ENCODE peak calls at places on chromosomes 11 and 22, in four cellular contexts. F is thoracic aorta, R is colonic mucosa, S is HCT116. L is an unnamed sample.

GRCh38 chr11:99275521-99275920 is 254.8 kb downstream of the CNTN5 start:
- DNase-seq in F (no peak), S (no peak), R (no peak), L (no peak)

GRCh38 chr11:132045116-132045515 is 674.7 kb downstream of the NTM start:
- DNase-seq in R (no peak), F (no peak), S (no peak), L (no peak)

GRCh38 chr11:103525069-103525468 is 415.8 kb downstream of the DYNC2H1 start:
- DNase-seq in R (no peak), S (no peak), F (no peak), L (peak; percentile 90)

GRCh38 chr11:84817998-84818397 is 809.1 kb downstream of the DLG2 start:
- DNase-seq in F (no peak), R (no peak), S (no peak), L (peak; percentile 93)

GRCh38 chr11:12214751-12215150 is 104.4 kb downstream of the MICAL2 start:
- DNase-seq in R (no peak), F (no peak), S (no peak), L (no peak)

GRCh38 chr11:31640611-31641010 is 131.0 kb downstream of the ELP4 start:
- DNase-seq in R (no peak), S (no peak), F (no peak), L (no peak)

GRCh38 chr11:132099692-132100091 is 729.3 kb downstream of the NTM start:
- DNase-seq in F (no peak), R (no peak), S (no peak), L (no peak)

GRCh38 chr11:9697766-9698165 is 33.9 kb downstream of the SWAP70 start:
- DNase-seq in R (no peak), F (no peak), S (no peak), L (no peak)

GRCh38 chr11:130131957-130132850 is 27.4 kb upstream of the ST14 start:
- DNase-seq in S (peak; percentile 53), R (peak; percentile 63), F (no peak), L (peak; percentile 70)

GRCh38 chr22:29117799-29118477 is 45.1 kb downstream of the KREMEN1 start:
- DNase-seq in F (no peak), R (no peak), S (no peak), L (peak; percentile 76)

GRCh38 chr22:20436309-20437252 is 1.0 kb downstream of the SCARF2 start:
- DNase-seq in F (no peak), S (no peak), R (no peak), L (no peak)

GRCh38 chr22:32203181-32204105 is 1.4 kb downstream of the RFPL2 start:
- DNase-seq in S (no peak), R (no peak), F (no peak), L (no peak)

GRCh38 chr22:46737105-46737975 is 712 bp downstream of the CERK start:
- DNase-seq in R (no peak), S (no peak), F (no peak), L (no peak)

GRCh38 chr22:30861131-30861530 is 107.4 kb downstream of the MORC2 start:
- DNase-seq in S (no peak), F (no peak), R (no peak), L (no peak)

GRCh38 chr22:30859714-30860095 is 108.9 kb downstream of the MORC2 start:
- DNase-seq in R (no peak), F (no peak), S (no peak), L (no peak)

GRCh38 chr22:30861688-30862552 is 106.7 kb downstream of the MORC2 start:
- DNase-seq in S (no peak), R (no peak), F (no peak), L (no peak)

GRCh38 chr22:30858976-30859713 is 109.4 kb downstream of the MORC2 start:
- DNase-seq in R (no peak), F (no peak), S (no peak), L (no peak)

DNA sequence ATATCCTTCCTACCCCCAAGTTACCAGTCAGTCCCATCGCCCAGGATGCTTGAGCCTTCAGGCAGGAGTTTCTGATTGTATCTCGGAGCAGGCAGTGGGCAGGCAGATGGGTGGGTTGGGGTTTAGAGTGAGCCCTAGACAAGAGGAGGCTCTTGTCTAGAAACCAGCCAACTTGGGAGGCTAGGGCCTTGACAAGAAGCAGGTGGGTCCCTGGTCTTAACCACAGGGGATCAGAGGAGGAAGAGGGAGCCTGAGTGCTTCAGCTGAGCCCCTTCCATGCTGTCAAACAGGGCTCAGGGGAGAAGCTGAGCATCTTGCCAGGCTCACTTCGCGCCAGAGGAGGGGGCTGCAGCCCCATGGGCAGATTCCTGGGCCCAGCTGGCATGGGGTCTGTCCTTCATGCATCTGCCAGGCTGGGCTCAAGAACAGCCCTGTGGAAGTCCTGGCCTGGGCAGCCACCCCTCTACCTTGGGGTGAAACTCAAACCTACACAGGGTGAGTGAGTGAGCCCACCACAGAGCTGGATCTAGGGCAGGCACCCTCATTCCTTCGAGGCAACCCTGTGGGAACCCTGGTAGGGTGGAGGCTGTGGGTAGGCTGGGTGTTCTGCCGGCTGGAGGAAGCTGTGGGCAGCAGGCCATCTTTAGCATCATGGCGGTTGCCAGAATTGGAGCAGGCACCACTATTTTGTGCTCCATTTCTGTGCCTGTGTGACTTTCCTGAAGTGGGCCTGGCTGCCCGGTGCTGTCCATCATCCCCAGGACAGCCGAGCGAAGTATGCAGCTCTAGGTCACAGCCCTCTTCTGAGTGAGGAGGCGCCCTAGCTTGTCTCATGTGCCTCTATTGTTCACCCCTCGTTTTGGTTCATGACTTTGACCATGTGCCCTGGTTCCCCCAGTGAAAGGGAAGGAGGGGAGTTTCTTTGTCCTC is 108.1 kb downstream of the MORC2 start:
- DNase-seq in S (no peak), F (no peak), R (no peak), L (no peak)
- TF ChIP-seq CTCF in S (no peak), F (no peak), R (no peak), L (no peak)

GRCh38 chr11:125960771-125961170 is 14.9 kb downstream of the VSIG10L2 start:
- DNase-seq in R (no peak), S (no peak), F (no peak), L (no peak)

GRCh38 chr11:125959931-125960330 is 14.1 kb downstream of the VSIG10L2 start:
- DNase-seq in R (no peak), F (no peak), S (no peak), L (no peak)

GRCh38 chr11:125957623-125958330 is 11.9 kb downstream of the VSIG10L2 start:
- DNase-seq in S (no peak), R (no peak), F (no peak), L (no peak)

GRCh38 chr11:125956371-125956770 is 10.5 kb downstream of the VSIG10L2 start:
- DNase-seq in S (no peak), R (no peak), F (no peak), L (peak; percentile 23)

GRCh38 chr11:125959511-125959910 is 13.7 kb downstream of the VSIG10L2 start:
- DNase-seq in S (no peak), R (no peak), F (no peak), L (no peak)
- H3K4me3 ChIP-seq in S (no peak overlapping the region), R (no peak overlapping the region), F (no peak overlapping the region), L (no peak overlapping the region)

GRCh38 chr11:70743941-70744351 is 345.6 kb downstream of the CTTN start:
- DNase-seq in R (no peak), F (no peak), S (no peak), L (no peak)
- H3K27me3 ChIP-seq in R (no peaks in the 10 kb centered on the region), F (no peaks in the 10 kb centered on the region), S (no peaks in the 10 kb centered on the region), L (no peaks in the 10 kb centered on the region)

GRCh38 chr11:119057000-119057769 is at the start of gene HYOU1:
- DNase-seq in F (peak; percentile 96), R (peak; percentile 99), S (peak; percentile 87), L (peak; percentile 83)
- TF ChIP-seq CTCF in F (no peak), R (no peak), S (peak; percentile 34), L (peak; percentile 29)

DNA sequence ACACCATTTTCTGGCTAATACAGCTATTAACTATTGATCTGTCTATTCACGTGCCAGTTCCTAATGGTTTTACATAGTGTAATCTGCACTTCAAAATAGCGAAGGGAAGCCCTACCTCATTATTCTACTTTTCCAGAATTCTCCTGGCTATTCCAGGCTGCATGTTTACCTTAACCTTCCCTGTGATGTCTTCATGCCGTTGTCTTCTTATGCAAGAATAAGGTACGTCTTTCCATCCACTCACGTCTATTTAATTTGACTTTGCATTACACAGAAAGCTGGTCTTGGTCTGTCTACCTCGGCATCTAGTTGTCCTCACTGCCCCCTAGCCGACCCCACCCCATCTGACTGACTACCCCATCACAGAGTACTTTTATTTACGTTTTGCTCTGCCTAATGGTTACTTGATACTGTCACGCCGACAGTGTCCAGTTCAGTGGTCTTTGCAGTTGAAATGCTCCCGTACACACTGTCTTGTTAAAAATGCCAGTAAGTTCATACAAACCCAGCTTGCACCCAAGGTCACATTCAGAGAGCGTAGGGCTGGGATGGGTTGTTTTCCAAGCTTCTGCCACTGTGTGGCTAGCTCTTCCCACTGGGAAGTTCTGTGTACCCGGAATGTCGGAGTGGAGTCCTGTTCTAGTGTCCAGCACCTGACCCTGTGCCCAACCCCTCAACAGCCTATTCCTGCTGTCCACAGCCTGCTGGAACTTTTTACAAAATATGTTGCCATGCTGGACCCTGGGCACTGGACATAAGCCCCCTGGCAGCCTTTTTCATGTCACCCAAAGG is 15.0 kb downstream of the NEAT1 start:
- DNase-seq in R (no peak), F (no peak), S (no peak), L (peak; percentile 23)
- H3K4me3 ChIP-seq in R (no peak overlapping the region), F (peak overlapping the region; percentile 8), S (no peak overlapping the region), L (no peak overlapping the region)